ENCODE peak calls at places on chromosome 13, in five cellular contexts. One of them, this sample, is unnamed.
A peak's percentile ranks its signal among the peaks of the same experiment; 100 is the strongest.

GRCh38 chr13:60351326-60351725 is 45.7 kb upstream of the TDRD3 start:
- DNase-seq in neural crest cell: no peak
- DNase-seq in SK-N-SH: peak; percentile 6
- DNase-seq in choroid plexus epithelial cell: peak; percentile 97
- DNase-seq in NB4: no peak
- DNase-seq in this sample: no peak

GRCh38 chr13:72886272-72887062 is 104.5 kb downstream of the PIBF1 start:
- DNase-seq in neural crest cell: no peak
- DNase-seq in choroid plexus epithelial cell: peak; percentile 53
- DNase-seq in NB4: no peak
- DNase-seq in SK-N-SH: no peak
- DNase-seq in this sample: no peak

GRCh38 chr13:40148103-40148502 is 492.6 kb downstream of the COG6 start:
- DNase-seq in NB4: no peak
- DNase-seq in SK-N-SH: no peak
- DNase-seq in choroid plexus epithelial cell: peak; percentile 48
- DNase-seq in neural crest cell: no peak
- DNase-seq in this sample: no peak

GRCh38 chr13:78265098-78265497 is 338.3 kb downstream of the POU4F1 start:
- DNase-seq in neural crest cell: no peak
- DNase-seq in choroid plexus epithelial cell: no peak
- DNase-seq in SK-N-SH: peak; percentile 38
- DNase-seq in NB4: no peak
- DNase-seq in this sample: no peak

GRCh38 chr13:61770697-61771096 is 355.0 kb upstream of the PCDH20 start:
- DNase-seq in neural crest cell: no peak
- DNase-seq in SK-N-SH: no peak
- DNase-seq in choroid plexus epithelial cell: no peak
- DNase-seq in NB4: no peak
- DNase-seq in this sample: no peak

GRCh38 chr13:86918682-86919081 is 752.5 kb upstream of the SLITRK5 start:
- DNase-seq in SK-N-SH: no peak
- DNase-seq in NB4: no peak
- DNase-seq in neural crest cell: no peak
- DNase-seq in choroid plexus epithelial cell: no peak
- DNase-seq in this sample: no peak

GRCh38 chr13:59946924-59947323 is 216.8 kb downstream of the DIAPH3 start:
- DNase-seq in choroid plexus epithelial cell: peak; percentile 51
- DNase-seq in neural crest cell: no peak
- DNase-seq in SK-N-SH: no peak
- DNase-seq in NB4: no peak
- DNase-seq in this sample: no peak

GRCh38 chr13:97000295-97000925 is 6.1 kb upstream of the OXGR1 start:
- DNase-seq in NB4: no peak
- DNase-seq in neural crest cell: no peak
- DNase-seq in choroid plexus epithelial cell: no peak
- DNase-seq in SK-N-SH: no peak
- DNase-seq in this sample: no peak

GRCh38 chr13:109744512-109745051 is 41.8 kb downstream of the IRS2 start:
- DNase-seq in NB4: no peak
- DNase-seq in choroid plexus epithelial cell: peak; percentile 97
- DNase-seq in SK-N-SH: peak; percentile 64
- DNase-seq in neural crest cell: no peak
- DNase-seq in this sample: no peak

GRCh38 chr13:37701972-37702371 is 103.4 kb upstream of the POSTN start:
- DNase-seq in SK-N-SH: no peak
- DNase-seq in NB4: no peak
- DNase-seq in choroid plexus epithelial cell: peak; percentile 98
- DNase-seq in neural crest cell: no peak
- DNase-seq in this sample: no peak

GRCh38 chr13:34555988-34556387 is 386.1 kb upstream of the NBEA start:
- DNase-seq in choroid plexus epithelial cell: no peak
- DNase-seq in neural crest cell: no peak
- DNase-seq in NB4: no peak
- DNase-seq in SK-N-SH: no peak
- DNase-seq in this sample: no peak
- TF ChIP-seq CTCF in choroid plexus epithelial cell: no peak
- TF ChIP-seq CTCF in neural crest cell: no peak
- TF ChIP-seq CTCF in NB4: no peak
- TF ChIP-seq CTCF in SK-N-SH: no peak
- TF ChIP-seq CTCF in this sample: no peak

GRCh38 chr13:98065468-98065867 is 77.4 kb upstream of the FARP1 start:
- DNase-seq in NB4: no peak
- DNase-seq in neural crest cell: no peak
- DNase-seq in SK-N-SH: no peak
- DNase-seq in choroid plexus epithelial cell: no peak
- DNase-seq in this sample: no peak
- TF ChIP-seq CTCF in NB4: no peak
- TF ChIP-seq CTCF in neural crest cell: no peak
- TF ChIP-seq CTCF in SK-N-SH: no peak
- TF ChIP-seq CTCF in choroid plexus epithelial cell: no peak
- TF ChIP-seq CTCF in this sample: no peak

DNA sequence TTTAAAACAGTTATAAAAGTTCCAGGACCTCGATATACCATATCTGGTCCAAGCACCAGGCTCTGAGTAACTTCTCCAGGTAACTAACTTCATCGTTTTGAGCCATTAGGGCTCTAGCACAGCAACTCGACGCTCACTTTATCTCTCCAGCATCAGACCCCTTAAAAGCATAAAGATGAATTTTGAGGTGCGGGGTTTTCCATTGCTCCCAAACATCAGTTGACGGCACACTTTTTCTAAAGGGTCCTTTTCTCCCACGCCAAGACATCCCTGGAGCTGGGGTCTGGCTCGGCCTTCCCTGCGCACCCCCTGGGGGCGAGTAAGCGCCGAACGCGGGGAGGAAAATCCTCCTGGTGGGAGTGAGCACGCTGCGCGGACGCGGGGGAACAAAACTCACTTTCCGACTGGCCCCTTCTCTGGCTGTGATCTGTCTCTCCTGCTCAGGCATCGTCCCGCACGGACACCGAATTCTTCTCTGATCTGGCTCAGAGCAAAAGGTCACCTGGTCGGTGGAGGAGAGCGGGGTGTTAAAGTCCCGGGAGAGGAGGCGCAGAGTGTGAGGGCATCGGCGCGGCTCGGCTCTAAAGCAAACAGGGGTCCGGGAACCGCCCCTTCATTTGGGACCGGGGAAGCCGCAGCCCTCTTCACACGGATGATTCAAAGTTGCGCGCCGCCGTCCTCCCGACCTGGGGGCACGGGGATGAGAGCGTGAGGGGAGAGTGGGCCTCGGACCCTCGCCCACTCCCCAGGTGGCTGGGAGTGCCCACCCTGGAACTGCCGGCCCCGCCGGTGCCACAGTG is at the start of gene ATP7B:
- DNase-seq in neural crest cell: no peak
- DNase-seq in choroid plexus epithelial cell: no peak
- DNase-seq in NB4: peak; percentile 58
- DNase-seq in SK-N-SH: peak; percentile 57
- DNase-seq in this sample: peak; percentile 59
- TF ChIP-seq CTCF in neural crest cell: peak; percentile 41
- TF ChIP-seq CTCF in choroid plexus epithelial cell: peak; percentile 36
- TF ChIP-seq CTCF in NB4: no peak
- TF ChIP-seq CTCF in SK-N-SH: peak; percentile 27
- TF ChIP-seq CTCF in this sample: no peak

GRCh38 chr13:45921337-45921736 is 69.8 kb upstream of the SIAH3 start:
- DNase-seq in neural crest cell: no peak
- DNase-seq in SK-N-SH: no peak
- DNase-seq in choroid plexus epithelial cell: no peak
- DNase-seq in NB4: no peak
- DNase-seq in this sample: no peak

GRCh38 chr13:45928196-45928595 is 76.6 kb upstream of the SIAH3 start:
- DNase-seq in neural crest cell: no peak
- DNase-seq in NB4: no peak
- DNase-seq in SK-N-SH: no peak
- DNase-seq in choroid plexus epithelial cell: no peak
- DNase-seq in this sample: no peak

GRCh38 chr13:45928843-45929242 is 77.3 kb upstream of the SIAH3 start:
- DNase-seq in NB4: no peak
- DNase-seq in choroid plexus epithelial cell: peak; percentile 35
- DNase-seq in neural crest cell: no peak
- DNase-seq in SK-N-SH: no peak
- DNase-seq in this sample: no peak

DNA sequence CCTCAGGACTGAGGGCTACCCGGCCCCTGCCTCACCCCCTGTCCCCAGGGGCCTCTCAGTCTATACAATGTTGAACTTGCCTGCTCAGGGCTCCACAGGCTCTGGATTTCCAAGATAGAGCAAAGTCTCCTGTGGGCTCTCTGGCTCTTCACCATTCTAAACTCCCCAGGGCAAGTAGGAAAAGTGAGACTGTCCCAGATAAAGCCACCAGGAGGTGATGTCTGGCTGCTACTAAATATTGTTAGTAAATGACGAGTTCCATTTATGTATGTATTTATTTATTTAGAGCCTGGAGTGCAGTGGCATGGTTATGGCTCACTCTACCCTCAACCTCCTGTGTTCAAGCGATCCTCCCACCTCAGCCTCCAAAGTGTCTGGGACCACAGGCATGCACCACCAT is 73.6 kb upstream of the SIAH3 start:
- DNase-seq in NB4: peak; percentile 29
- DNase-seq in SK-N-SH: no peak
- DNase-seq in choroid plexus epithelial cell: peak; percentile 37
- DNase-seq in neural crest cell: no peak
- DNase-seq in this sample: no peak
- TF ChIP-seq CTCF in NB4: no peak
- TF ChIP-seq CTCF in SK-N-SH: no peak
- TF ChIP-seq CTCF in choroid plexus epithelial cell: peak; percentile 54
- TF ChIP-seq CTCF in neural crest cell: no peak
- TF ChIP-seq CTCF in this sample: no peak

GRCh38 chr13:44801990-44802389 is 187.3 kb downstream of the NUFIP1 start:
- DNase-seq in neural crest cell: no peak
- DNase-seq in choroid plexus epithelial cell: peak; percentile 91
- DNase-seq in NB4: peak; percentile 61
- DNase-seq in SK-N-SH: no peak
- DNase-seq in this sample: no peak
- TF ChIP-seq CTCF in neural crest cell: no peak
- TF ChIP-seq CTCF in choroid plexus epithelial cell: no peak
- TF ChIP-seq CTCF in NB4: no peak
- TF ChIP-seq CTCF in SK-N-SH: no peak
- TF ChIP-seq CTCF in this sample: no peak

This sample was measured in mesothelial cell of epicardium.